ENCODE peak calls at places on chromosomes 1 and 21, in four cellular contexts. One of them, this sample, is unnamed.
A peak's percentile ranks its signal among the peaks of the same experiment; 100 is the strongest.

GRCh38 chr21:40548134-40548533 is 298.8 kb downstream of the DSCAM start:
- DNase-seq in SK-N-SH: no peak
- DNase-seq in fibroblast of lung: no peak
- DNase-seq in PC-3: no peak
- DNase-seq in this sample: no peak

GRCh38 chr1:26337206-26337535 is 16.8 kb downstream of the CRYBG2 start:
- DNase-seq in SK-N-SH: no peak
- DNase-seq in fibroblast of lung: no peak
- DNase-seq in PC-3: no peak
- DNase-seq in this sample: no peak

GRCh38 chr1:50333595-50333974 is 89.7 kb downstream of the DMRTA2 start:
- DNase-seq in SK-N-SH: peak; percentile 40
- DNase-seq in fibroblast of lung: peak; percentile 17
- DNase-seq in PC-3: peak; percentile 30
- DNase-seq in this sample: no peak

GRCh38 chr21:14926186-14926585 is 138.6 kb downstream of the NRIP1 start:
- DNase-seq in SK-N-SH: no peak
- DNase-seq in fibroblast of lung: no peak
- DNase-seq in PC-3: no peak
- DNase-seq in this sample: no peak

GRCh38 chr1:75136158-75136815 is 2.1 kb downstream of the LHX8 start:
- DNase-seq in SK-N-SH: peak; percentile 75
- DNase-seq in fibroblast of lung: no peak
- DNase-seq in PC-3: no peak
- DNase-seq in this sample: no peak

GRCh38 chr1:156627313-156627880 is 8.2 kb downstream of the HAPLN2 start:
- DNase-seq in SK-N-SH: peak; percentile 60
- DNase-seq in fibroblast of lung: peak; percentile 29
- DNase-seq in PC-3: peak; percentile 88
- DNase-seq in this sample: peak; percentile 65

GRCh38 chr1:114032271-114033218 is 53.3 kb downstream of the OLFML3 start:
- DNase-seq in SK-N-SH: no peak
- DNase-seq in fibroblast of lung: peak; percentile 36
- DNase-seq in PC-3: peak; percentile 95
- DNase-seq in this sample: peak; percentile 71

GRCh38 chr1:84141177-84142003 is 2.7 kb upstream of the PRKACB start:
- DNase-seq in SK-N-SH: no peak
- DNase-seq in fibroblast of lung: peak; percentile 62
- DNase-seq in PC-3: peak; percentile 60
- DNase-seq in this sample: peak; percentile 47

GRCh38 chr1:30879126-30879786 is 29.3 kb downstream of the SDC3 start:
- DNase-seq in SK-N-SH: no peak
- DNase-seq in fibroblast of lung: no peak
- DNase-seq in PC-3: peak; percentile 50
- DNase-seq in this sample: no peak

GRCh38 chr1:67724928-67725560 is 40.0 kb downstream of the GADD45A start:
- DNase-seq in SK-N-SH: no peak
- DNase-seq in fibroblast of lung: peak; percentile 86
- DNase-seq in PC-3: peak; percentile 91
- DNase-seq in this sample: peak; percentile 55

GRCh38 chr21:38920631-38921398 is 115.1 kb downstream of the ETS2 start:
- DNase-seq in SK-N-SH: no peak
- DNase-seq in fibroblast of lung: peak; percentile 87
- DNase-seq in PC-3: peak; percentile 78
- DNase-seq in this sample: no peak

GRCh38 chr1:214510914-214511638 is 40.3 kb downstream of the PTPN14 start:
- DNase-seq in SK-N-SH: no peak
- DNase-seq in fibroblast of lung: no peak
- DNase-seq in PC-3: no peak
- DNase-seq in this sample: no peak

GRCh38 chr1:219412772-219413171 is 200.1 kb downstream of the ZC3H11B start:
- DNase-seq in SK-N-SH: no peak
- DNase-seq in fibroblast of lung: no peak
- DNase-seq in PC-3: no peak
- DNase-seq in this sample: no peak

GRCh38 chr1:70890408-70890807 is 157.2 kb downstream of the PTGER3 start:
- DNase-seq in SK-N-SH: no peak
- DNase-seq in fibroblast of lung: no peak
- DNase-seq in PC-3: no peak
- DNase-seq in this sample: no peak

GRCh38 chr1:119139857-119140176 is 636 bp downstream of the WARS2 start:
- DNase-seq in SK-N-SH: no peak
- DNase-seq in fibroblast of lung: no peak
- DNase-seq in PC-3: no peak
- DNase-seq in this sample: no peak

GRCh38 chr1:2803086-2803930 is 1.8 kb upstream of the TTC34 start:
- DNase-seq in SK-N-SH: no peak
- DNase-seq in fibroblast of lung: no peak
- DNase-seq in PC-3: no peak
- DNase-seq in this sample: no peak

GRCh38 chr1:202708456-202709275 is 1.6 kb downstream of the SYT2 start:
- DNase-seq in SK-N-SH: peak; percentile 29
- DNase-seq in fibroblast of lung: no peak
- DNase-seq in PC-3: no peak
- DNase-seq in this sample: no peak

GRCh38 chr1:239976130-239976968 is 115.3 kb upstream of the FMN2 start:
- DNase-seq in SK-N-SH: peak; percentile 60
- DNase-seq in fibroblast of lung: peak; percentile 65
- DNase-seq in PC-3: peak; percentile 86
- DNase-seq in this sample: peak; percentile 33

GRCh38 chr21:40466893-40467483 is 380.0 kb downstream of the DSCAM start:
- DNase-seq in SK-N-SH: peak; percentile 17
- DNase-seq in fibroblast of lung: no peak
- DNase-seq in PC-3: peak; percentile 60
- DNase-seq in this sample: no peak

GRCh38 chr1:156750191-156750931 is 1.1 kb downstream of the HDGF start:
- DNase-seq in SK-N-SH: no peak
- DNase-seq in fibroblast of lung: no peak
- DNase-seq in PC-3: peak; percentile 84
- DNase-seq in this sample: peak; percentile 67

GRCh38 chr21:14046401-14046800 is 164.4 kb downstream of the LIPI start:
- DNase-seq in SK-N-SH: no peak
- DNase-seq in fibroblast of lung: no peak
- DNase-seq in PC-3: no peak
- DNase-seq in this sample: no peak

GRCh38 chr1:114153051-114153620 is 533 bp downstream of the SYT6 start:
- DNase-seq in SK-N-SH: no peak
- DNase-seq in fibroblast of lung: no peak
- DNase-seq in PC-3: no peak
- DNase-seq in this sample: no peak

GRCh38 chr1:90204036-90204594 is 209.2 kb downstream of the ZNF326 start:
- DNase-seq in SK-N-SH: no peak
- DNase-seq in fibroblast of lung: no peak
- DNase-seq in PC-3: no peak
- DNase-seq in this sample: no peak

GRCh38 chr1:29474274-29474824 is 238.0 kb downstream of the PTPRU start:
- DNase-seq in SK-N-SH: peak; percentile 81
- DNase-seq in fibroblast of lung: no peak
- DNase-seq in PC-3: no peak
- DNase-seq in this sample: no peak

GRCh38 chr1:47676311-47677054 is 238.6 kb downstream of the FOXD2 start:
- DNase-seq in SK-N-SH: no peak
- DNase-seq in fibroblast of lung: no peak
- DNase-seq in PC-3: no peak
- DNase-seq in this sample: no peak

GRCh38 chr21:24514081-24514733 is 1093.1 kb downstream of the MRPL39 start:
- DNase-seq in SK-N-SH: peak; percentile 16
- DNase-seq in fibroblast of lung: peak; percentile 17
- DNase-seq in PC-3: peak; percentile 57
- DNase-seq in this sample: no peak

GRCh38 chr1:163410073-163410522 is 88.3 kb downstream of the NUF2 start:
- DNase-seq in SK-N-SH: peak; percentile 60
- DNase-seq in fibroblast of lung: peak; percentile 72
- DNase-seq in PC-3: peak; percentile 85
- DNase-seq in this sample: peak; percentile 36

GRCh38 chr1:235343726-235344125 is 15.4 kb downstream of the GGPS1 start:
- DNase-seq in SK-N-SH: no peak
- DNase-seq in fibroblast of lung: no peak
- DNase-seq in PC-3: no peak
- DNase-seq in this sample: no peak

GRCh38 chr1:226656601-226657277 is 82.3 kb downstream of the ITPKB start:
- DNase-seq in SK-N-SH: peak; percentile 68
- DNase-seq in fibroblast of lung: peak; percentile 92
- DNase-seq in PC-3: peak; percentile 66
- DNase-seq in this sample: no peak

GRCh38 chr1:234047113-234047512 is 142.6 kb downstream of the SLC35F3 start:
- DNase-seq in SK-N-SH: no peak
- DNase-seq in fibroblast of lung: no peak
- DNase-seq in PC-3: peak; percentile 97
- DNase-seq in this sample: peak; percentile 45

GRCh38 chr1:85327759-85328158 is 51.3 kb upstream of the BCL10 start:
- DNase-seq in SK-N-SH: no peak
- DNase-seq in fibroblast of lung: no peak
- DNase-seq in PC-3: peak; percentile 58
- DNase-seq in this sample: peak; percentile 60

GRCh38 chr1:88812366-88812765 is 79.0 kb downstream of the GTF2B start:
- DNase-seq in SK-N-SH: no peak
- DNase-seq in fibroblast of lung: no peak
- DNase-seq in PC-3: no peak
- DNase-seq in this sample: no peak

GRCh38 chr1:51936531-51936930 is 54.0 kb downstream of the RAB3B start:
- DNase-seq in SK-N-SH: no peak
- DNase-seq in fibroblast of lung: peak; percentile 34
- DNase-seq in PC-3: peak; percentile 44
- DNase-seq in this sample: peak; percentile 9

GRCh38 chr1:53909946-53910345 is 16.0 kb downstream of the DIO1 start:
- DNase-seq in SK-N-SH: no peak
- DNase-seq in fibroblast of lung: peak; percentile 34
- DNase-seq in PC-3: no peak
- DNase-seq in this sample: no peak
- H3K9me3 ChIP-seq in SK-N-SH: no peaks in the 10 kb centered on the region
- H3K9me3 ChIP-seq in fibroblast of lung: no peaks in the 10 kb centered on the region
- H3K9me3 ChIP-seq in PC-3: no peaks in the 10 kb centered on the region
- H3K9me3 ChIP-seq in this sample: no peaks in the 10 kb centered on the region

DNA sequence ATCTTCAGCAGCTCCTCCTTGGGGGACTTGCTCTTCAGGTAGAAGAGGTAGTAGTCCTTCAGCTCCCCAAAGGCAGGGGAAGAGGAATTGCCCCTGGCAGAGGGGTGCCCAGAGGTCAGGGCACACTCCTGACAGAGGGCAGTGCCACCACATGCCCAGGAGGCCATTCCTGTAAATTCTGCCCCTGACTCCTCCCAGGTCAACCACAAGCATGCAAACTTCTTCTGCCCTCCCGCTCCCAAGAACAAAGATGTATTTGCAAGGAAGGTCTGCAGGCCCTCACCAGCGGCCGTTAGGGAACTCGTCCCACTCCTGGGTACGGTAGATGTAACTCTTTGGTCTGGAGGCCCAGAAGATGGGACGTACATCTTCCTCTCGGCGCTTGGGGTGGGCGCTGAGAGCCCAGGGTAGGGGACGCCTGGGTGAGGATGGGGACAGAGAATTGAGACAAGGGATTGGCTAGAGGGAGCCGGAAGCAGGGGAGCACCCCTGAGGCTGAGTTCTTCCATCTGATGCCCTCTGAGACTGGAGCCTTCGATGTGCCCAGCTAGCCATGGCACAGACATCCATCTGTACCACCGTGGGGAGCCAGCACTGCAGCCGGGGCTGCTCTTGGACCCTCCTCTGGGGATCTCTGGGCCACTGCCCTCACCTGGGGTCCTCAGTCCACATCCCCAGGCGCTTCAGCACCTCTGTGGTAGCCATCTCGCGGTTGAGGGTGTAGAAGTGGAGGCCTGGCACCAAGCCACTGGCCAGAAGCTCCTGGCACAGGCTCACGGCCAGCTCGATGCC is 11.1 kb downstream of the MTHFR start:
- DNase-seq in SK-N-SH: no peak
- DNase-seq in fibroblast of lung: no peak
- DNase-seq in PC-3: no peak
- DNase-seq in this sample: no peak
- H3K36me3 ChIP-seq in SK-N-SH: no peaks in the 10 kb centered on the region
- H3K36me3 ChIP-seq in fibroblast of lung: peaks cover 39% of the 10 kb centered on the region
- H3K36me3 ChIP-seq in PC-3: no peaks in the 10 kb centered on the region
- H3K36me3 ChIP-seq in this sample: no peaks in the 10 kb centered on the region

GRCh38 chr21:29748391-29749167 is 191.2 kb downstream of the GRIK1 start:
- DNase-seq in SK-N-SH: no peak
- DNase-seq in fibroblast of lung: peak; percentile 2
- DNase-seq in PC-3: no peak
- DNase-seq in this sample: no peak
- H3K4me2 ChIP-seq in SK-N-SH: no peak overlapping the region
- H3K4me2 ChIP-seq in fibroblast of lung: no peak overlapping the region
- H3K4me2 ChIP-seq in PC-3: no peak overlapping the region
- H3K4me2 ChIP-seq in this sample: no peak overlapping the region

GRCh38 chr21:36566606-36567005 is 86.7 kb upstream of the CLDN14 start:
- DNase-seq in SK-N-SH: no peak
- DNase-seq in fibroblast of lung: no peak
- DNase-seq in PC-3: no peak
- DNase-seq in this sample: no peak
- H3K9me3 ChIP-seq in SK-N-SH: no peaks in the 10 kb centered on the region
- H3K9me3 ChIP-seq in fibroblast of lung: no peaks in the 10 kb centered on the region
- H3K9me3 ChIP-seq in PC-3: no peaks in the 10 kb centered on the region
- H3K9me3 ChIP-seq in this sample: no peaks in the 10 kb centered on the region

DNA sequence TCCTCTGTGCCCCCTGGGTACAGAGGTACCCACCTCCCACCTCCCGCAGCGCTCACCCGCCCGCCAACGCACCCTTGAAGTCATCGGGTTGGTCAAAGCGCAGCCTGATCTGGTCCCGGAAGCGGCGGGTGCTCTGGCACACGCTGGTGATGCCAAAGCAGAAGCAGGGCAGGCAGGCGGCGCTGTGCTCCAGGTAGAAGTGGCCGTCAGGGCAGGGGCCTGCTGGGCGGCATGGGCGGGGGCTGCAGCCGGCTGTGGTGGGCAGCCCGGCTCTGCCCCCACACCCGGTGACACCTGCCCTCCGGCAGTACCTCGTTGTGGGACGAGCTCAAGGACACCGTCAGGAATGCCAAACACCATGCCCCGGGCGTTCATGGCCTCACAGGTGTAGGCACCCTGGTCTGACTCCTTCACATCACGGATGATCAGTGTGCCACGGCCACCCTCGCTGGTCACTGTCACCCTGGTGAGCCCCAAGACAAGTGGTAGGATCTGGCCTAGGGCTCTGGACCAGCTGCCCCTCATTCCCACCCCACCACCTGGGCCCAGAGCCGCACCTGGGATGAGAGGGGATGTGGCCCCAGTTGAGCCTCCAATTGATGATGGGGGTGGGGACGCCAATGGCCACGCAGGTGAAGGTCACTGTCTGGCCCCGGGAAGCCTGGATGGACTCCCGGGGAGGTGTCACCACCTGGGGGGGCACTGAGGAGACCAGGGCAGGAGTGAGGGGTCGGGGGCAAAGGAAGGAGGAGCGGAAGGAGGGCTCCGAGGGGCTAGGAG is 52.5 kb downstream of the HSPG2 start:
- DNase-seq in SK-N-SH: no peak
- DNase-seq in fibroblast of lung: no peak
- DNase-seq in PC-3: no peak
- DNase-seq in this sample: no peak
- H3K36me3 ChIP-seq in SK-N-SH: peaks cover 8% of the 10 kb centered on the region
- H3K36me3 ChIP-seq in fibroblast of lung: peaks cover 47% of the 10 kb centered on the region
- H3K36me3 ChIP-seq in PC-3: no peaks in the 10 kb centered on the region
- H3K36me3 ChIP-seq in this sample: no peaks in the 10 kb centered on the region